ENCODE peak calls at places on chromosomes 12 and 14, in eight cellular contexts. One of them, this sample, is unnamed. For H3K4me1, the result is how much of the 10 kb centered on the place peaks cover.

GRCh38 chr14:50647753-50648152 is 20.4 kb downstream of the SAV1 start:
- DNase-seq in breast epithelium: no peak
- DNase-seq in left lung: no peak
- DNase-seq in stomach: no peak
- DNase-seq in CD4-positive, CD25-positive, alpha-beta regulatory T cell: no peak
- DNase-seq in neuronal stem cell: no peak
- DNase-seq in effector memory CD4-positive, alpha-beta T cell: no peak
- DNase-seq in heart left ventricle: no peak
- DNase-seq in this sample: no peak

GRCh38 chr12:120515496-120515895 is 13.5 kb downstream of the COQ5 start:
- DNase-seq in stomach: no peak
- DNase-seq in effector memory CD4-positive, alpha-beta T cell: no peak
- DNase-seq in CD4-positive, CD25-positive, alpha-beta regulatory T cell: no peak
- DNase-seq in left lung: no peak
- DNase-seq in heart left ventricle: no peak
- DNase-seq in neuronal stem cell: no peak
- DNase-seq in breast epithelium: no peak
- DNase-seq in this sample: no peak

GRCh38 chr14:26199096-26199495 is 398.7 kb downstream of the NOVA1 start:
- DNase-seq in effector memory CD4-positive, alpha-beta T cell: no peak
- DNase-seq in stomach: no peak
- DNase-seq in CD4-positive, CD25-positive, alpha-beta regulatory T cell: no peak
- DNase-seq in left lung: no peak
- DNase-seq in heart left ventricle: no peak
- DNase-seq in breast epithelium: no peak
- DNase-seq in neuronal stem cell: no peak
- DNase-seq in this sample: no peak

GRCh38 chr12:132510111-132510724 is 20.3 kb downstream of the FBRSL1 start:
- DNase-seq in CD4-positive, CD25-positive, alpha-beta regulatory T cell: no peak
- DNase-seq in breast epithelium: no peak
- DNase-seq in heart left ventricle: no peak
- DNase-seq in left lung: no peak
- DNase-seq in effector memory CD4-positive, alpha-beta T cell: no peak
- DNase-seq in neuronal stem cell: no peak
- DNase-seq in stomach: no peak
- DNase-seq in this sample: no peak

GRCh38 chr12:6084261-6084968 is 40.1 kb downstream of the VWF start:
- DNase-seq in heart left ventricle: no peak
- DNase-seq in effector memory CD4-positive, alpha-beta T cell: no peak
- DNase-seq in breast epithelium: peak
- DNase-seq in CD4-positive, CD25-positive, alpha-beta regulatory T cell: no peak
- DNase-seq in left lung: no peak
- DNase-seq in stomach: no peak
- DNase-seq in neuronal stem cell: peak
- DNase-seq in this sample: no peak

GRCh38 chr14:73833530-73834257 is 17.9 kb upstream of the PTGR2 start:
- DNase-seq in breast epithelium: no peak
- DNase-seq in left lung: no peak
- DNase-seq in CD4-positive, CD25-positive, alpha-beta regulatory T cell: no peak
- DNase-seq in effector memory CD4-positive, alpha-beta T cell: no peak
- DNase-seq in heart left ventricle: no peak
- DNase-seq in stomach: no peak
- DNase-seq in neuronal stem cell: no peak
- DNase-seq in this sample: peak

GRCh38 chr12:105713901-105714300 is 383.4 kb downstream of the C12orf75 start:
- DNase-seq in effector memory CD4-positive, alpha-beta T cell: no peak
- DNase-seq in stomach: no peak
- DNase-seq in breast epithelium: no peak
- DNase-seq in CD4-positive, CD25-positive, alpha-beta regulatory T cell: no peak
- DNase-seq in neuronal stem cell: no peak
- DNase-seq in left lung: no peak
- DNase-seq in heart left ventricle: no peak
- DNase-seq in this sample: no peak

GRCh38 chr14:30657606-30658163 is 35.6 kb downstream of the SCFD1 start:
- DNase-seq in neuronal stem cell: no peak
- DNase-seq in breast epithelium: no peak
- DNase-seq in stomach: no peak
- DNase-seq in effector memory CD4-positive, alpha-beta T cell: no peak
- DNase-seq in left lung: no peak
- DNase-seq in CD4-positive, CD25-positive, alpha-beta regulatory T cell: peak
- DNase-seq in heart left ventricle: no peak
- DNase-seq in this sample: no peak

GRCh38 chr14:24915958-24916595 is 133.9 kb downstream of the STXBP6 start:
- DNase-seq in effector memory CD4-positive, alpha-beta T cell: no peak
- DNase-seq in heart left ventricle: no peak
- DNase-seq in CD4-positive, CD25-positive, alpha-beta regulatory T cell: no peak
- DNase-seq in stomach: no peak
- DNase-seq in left lung: no peak
- DNase-seq in neuronal stem cell: no peak
- DNase-seq in breast epithelium: no peak
- DNase-seq in this sample: no peak

GRCh38 chr14:100093322-100093721 is 28.1 kb downstream of the EVL start:
- DNase-seq in heart left ventricle: no peak
- DNase-seq in CD4-positive, CD25-positive, alpha-beta regulatory T cell: no peak
- DNase-seq in neuronal stem cell: no peak
- DNase-seq in stomach: no peak
- DNase-seq in effector memory CD4-positive, alpha-beta T cell: no peak
- DNase-seq in left lung: no peak
- DNase-seq in breast epithelium: no peak
- DNase-seq in this sample: no peak

GRCh38 chr14:69909831-69910550 is 30.8 kb downstream of the SMOC1 start:
- DNase-seq in effector memory CD4-positive, alpha-beta T cell: no peak
- DNase-seq in heart left ventricle: no peak
- DNase-seq in stomach: no peak
- DNase-seq in left lung: no peak
- DNase-seq in breast epithelium: no peak
- DNase-seq in neuronal stem cell: no peak
- DNase-seq in CD4-positive, CD25-positive, alpha-beta regulatory T cell: no peak
- DNase-seq in this sample: no peak

GRCh38 chr14:101191882-101192660 is 288.5 kb upstream of the RTL1 start:
- DNase-seq in heart left ventricle: no peak
- DNase-seq in CD4-positive, CD25-positive, alpha-beta regulatory T cell: no peak
- DNase-seq in left lung: peak
- DNase-seq in effector memory CD4-positive, alpha-beta T cell: no peak
- DNase-seq in stomach: peak
- DNase-seq in neuronal stem cell: no peak
- DNase-seq in breast epithelium: peak
- DNase-seq in this sample: no peak

GRCh38 chr12:90978117-90978770 is 23.3 kb upstream of the CCER1 start:
- DNase-seq in left lung: no peak
- DNase-seq in stomach: no peak
- DNase-seq in CD4-positive, CD25-positive, alpha-beta regulatory T cell: peak
- DNase-seq in effector memory CD4-positive, alpha-beta T cell: no peak
- DNase-seq in breast epithelium: no peak
- DNase-seq in heart left ventricle: no peak
- DNase-seq in neuronal stem cell: peak
- DNase-seq in this sample: no peak

GRCh38 chr14:104932676-104933631 is 8.3 kb downstream of the PLD4 start:
- DNase-seq in CD4-positive, CD25-positive, alpha-beta regulatory T cell: peak
- DNase-seq in breast epithelium: peak
- DNase-seq in heart left ventricle: peak
- DNase-seq in effector memory CD4-positive, alpha-beta T cell: peak
- DNase-seq in left lung: peak
- DNase-seq in stomach: peak
- DNase-seq in neuronal stem cell: peak
- DNase-seq in this sample: peak

GRCh38 chr12:61902403-61902802 is 357.8 kb upstream of the USP15 start:
- DNase-seq in left lung: no peak
- DNase-seq in stomach: no peak
- DNase-seq in neuronal stem cell: no peak
- DNase-seq in effector memory CD4-positive, alpha-beta T cell: no peak
- DNase-seq in CD4-positive, CD25-positive, alpha-beta regulatory T cell: no peak
- DNase-seq in heart left ventricle: no peak
- DNase-seq in breast epithelium: no peak
- DNase-seq in this sample: no peak

GRCh38 chr14:77151245-77151644 is 9.7 kb upstream of the ZDHHC22 start:
- DNase-seq in heart left ventricle: no peak
- DNase-seq in left lung: no peak
- DNase-seq in effector memory CD4-positive, alpha-beta T cell: no peak
- DNase-seq in stomach: no peak
- DNase-seq in CD4-positive, CD25-positive, alpha-beta regulatory T cell: no peak
- DNase-seq in breast epithelium: no peak
- DNase-seq in neuronal stem cell: peak
- DNase-seq in this sample: no peak

GRCh38 chr12:857611-858010 is 91.9 kb downstream of the RAD52 start:
- DNase-seq in breast epithelium: no peak
- DNase-seq in stomach: no peak
- DNase-seq in neuronal stem cell: no peak
- DNase-seq in left lung: no peak
- DNase-seq in CD4-positive, CD25-positive, alpha-beta regulatory T cell: no peak
- DNase-seq in effector memory CD4-positive, alpha-beta T cell: no peak
- DNase-seq in heart left ventricle: no peak
- DNase-seq in this sample: no peak

GRCh38 chr14:92687681-92688433 is 60.6 kb downstream of the LGMN start:
- DNase-seq in CD4-positive, CD25-positive, alpha-beta regulatory T cell: no peak
- DNase-seq in stomach: peak
- DNase-seq in effector memory CD4-positive, alpha-beta T cell: no peak
- DNase-seq in heart left ventricle: peak
- DNase-seq in left lung: no peak
- DNase-seq in breast epithelium: no peak
- DNase-seq in neuronal stem cell: peak
- DNase-seq in this sample: no peak
- H3K4me1 ChIP-seq in CD4-positive, CD25-positive, alpha-beta regulatory T cell: under half
- H3K4me1 ChIP-seq in stomach: under half
- H3K4me1 ChIP-seq in effector memory CD4-positive, alpha-beta T cell: under half
- H3K4me1 ChIP-seq in heart left ventricle: under half
- H3K4me1 ChIP-seq in left lung: under half
- H3K4me1 ChIP-seq in breast epithelium: under half
- H3K4me1 ChIP-seq in neuronal stem cell: under half
- H3K4me1 ChIP-seq in this sample: under half

GRCh38 chr14:95156153-95156764 is 1.1 kb downstream of the DICER1 start:
- DNase-seq in CD4-positive, CD25-positive, alpha-beta regulatory T cell: peak
- DNase-seq in heart left ventricle: no peak
- DNase-seq in stomach: no peak
- DNase-seq in effector memory CD4-positive, alpha-beta T cell: no peak
- DNase-seq in breast epithelium: no peak
- DNase-seq in left lung: no peak
- DNase-seq in neuronal stem cell: no peak
- DNase-seq in this sample: no peak

GRCh38 chr14:95151561-95151960 is 5.8 kb downstream of the DICER1 start:
- DNase-seq in left lung: no peak
- DNase-seq in CD4-positive, CD25-positive, alpha-beta regulatory T cell: no peak
- DNase-seq in stomach: no peak
- DNase-seq in breast epithelium: no peak
- DNase-seq in heart left ventricle: no peak
- DNase-seq in neuronal stem cell: no peak
- DNase-seq in effector memory CD4-positive, alpha-beta T cell: no peak
- DNase-seq in this sample: no peak

GRCh38 chr14:95156765-95157194 is 549 bp downstream of the DICER1 start:
- DNase-seq in heart left ventricle: peak
- DNase-seq in left lung: peak
- DNase-seq in effector memory CD4-positive, alpha-beta T cell: peak
- DNase-seq in CD4-positive, CD25-positive, alpha-beta regulatory T cell: peak
- DNase-seq in neuronal stem cell: no peak
- DNase-seq in stomach: peak
- DNase-seq in breast epithelium: no peak
- DNase-seq in this sample: peak

GRCh38 chr14:95155044-95155443 is 2.3 kb downstream of the DICER1 start:
- DNase-seq in heart left ventricle: no peak
- DNase-seq in CD4-positive, CD25-positive, alpha-beta regulatory T cell: no peak
- DNase-seq in stomach: no peak
- DNase-seq in breast epithelium: no peak
- DNase-seq in effector memory CD4-positive, alpha-beta T cell: no peak
- DNase-seq in neuronal stem cell: no peak
- DNase-seq in left lung: no peak
- DNase-seq in this sample: no peak

GRCh38 chr14:95153866-95154265 is 3.5 kb downstream of the DICER1 start:
- DNase-seq in stomach: no peak
- DNase-seq in effector memory CD4-positive, alpha-beta T cell: no peak
- DNase-seq in neuronal stem cell: no peak
- DNase-seq in breast epithelium: no peak
- DNase-seq in heart left ventricle: no peak
- DNase-seq in left lung: no peak
- DNase-seq in CD4-positive, CD25-positive, alpha-beta regulatory T cell: no peak
- DNase-seq in this sample: no peak
- H3K4me1 ChIP-seq in stomach: half or more
- H3K4me1 ChIP-seq in effector memory CD4-positive, alpha-beta T cell: under half
- H3K4me1 ChIP-seq in neuronal stem cell: under half
- H3K4me1 ChIP-seq in breast epithelium: under half
- H3K4me1 ChIP-seq in heart left ventricle: under half
- H3K4me1 ChIP-seq in left lung: under half
- H3K4me1 ChIP-seq in CD4-positive, CD25-positive, alpha-beta regulatory T cell: under half
- H3K4me1 ChIP-seq in this sample: under half

DNA sequence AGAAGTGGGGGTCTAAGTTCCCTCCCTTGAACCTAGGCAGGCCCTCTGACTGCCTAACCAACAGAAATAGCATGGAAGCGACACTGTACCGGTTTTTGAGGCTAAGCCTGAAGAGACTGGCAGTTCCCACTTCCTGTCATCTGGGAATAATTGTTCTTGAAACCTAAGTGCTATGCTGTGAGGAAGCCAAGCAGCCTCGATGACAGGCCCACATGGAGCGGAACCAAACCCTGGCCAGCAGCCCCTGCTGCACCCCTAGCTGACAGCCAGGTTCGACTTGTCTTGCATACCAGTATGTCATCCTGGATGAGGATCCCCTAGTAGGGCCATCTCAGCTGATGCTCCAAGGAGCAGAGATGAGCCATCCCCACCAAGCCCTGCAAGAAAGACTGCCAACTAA is 6.4 kb upstream of the GPR68 start:
- DNase-seq in effector memory CD4-positive, alpha-beta T cell: no peak
- DNase-seq in breast epithelium: no peak
- DNase-seq in left lung: no peak
- DNase-seq in CD4-positive, CD25-positive, alpha-beta regulatory T cell: no peak
- DNase-seq in stomach: no peak
- DNase-seq in neuronal stem cell: no peak
- DNase-seq in heart left ventricle: no peak
- DNase-seq in this sample: no peak
- H3K4me1 ChIP-seq in effector memory CD4-positive, alpha-beta T cell: half or more
- H3K4me1 ChIP-seq in breast epithelium: under half
- H3K4me1 ChIP-seq in left lung: under half
- H3K4me1 ChIP-seq in CD4-positive, CD25-positive, alpha-beta regulatory T cell: half or more
- H3K4me1 ChIP-seq in stomach: under half
- H3K4me1 ChIP-seq in neuronal stem cell: under half
- H3K4me1 ChIP-seq in heart left ventricle: under half
- H3K4me1 ChIP-seq in this sample: under half

GRCh38 chr12:88566430-88566829 is 13.8 kb downstream of the KITLG start:
- DNase-seq in heart left ventricle: no peak
- DNase-seq in CD4-positive, CD25-positive, alpha-beta regulatory T cell: no peak
- DNase-seq in effector memory CD4-positive, alpha-beta T cell: no peak
- DNase-seq in left lung: no peak
- DNase-seq in stomach: peak
- DNase-seq in breast epithelium: no peak
- DNase-seq in neuronal stem cell: no peak
- DNase-seq in this sample: no peak

GRCh38 chr12:88559199-88559598 is 21.1 kb downstream of the KITLG start:
- DNase-seq in left lung: peak
- DNase-seq in stomach: no peak
- DNase-seq in breast epithelium: no peak
- DNase-seq in heart left ventricle: no peak
- DNase-seq in neuronal stem cell: no peak
- DNase-seq in effector memory CD4-positive, alpha-beta T cell: no peak
- DNase-seq in CD4-positive, CD25-positive, alpha-beta regulatory T cell: no peak
- DNase-seq in this sample: no peak

GRCh38 chr12:88562151-88562550 is 18.1 kb downstream of the KITLG start:
- DNase-seq in breast epithelium: no peak
- DNase-seq in CD4-positive, CD25-positive, alpha-beta regulatory T cell: no peak
- DNase-seq in neuronal stem cell: no peak
- DNase-seq in stomach: no peak
- DNase-seq in left lung: no peak
- DNase-seq in heart left ventricle: no peak
- DNase-seq in effector memory CD4-positive, alpha-beta T cell: no peak
- DNase-seq in this sample: no peak

GRCh38 chr12:88559772-88560171 is 20.5 kb downstream of the KITLG start:
- DNase-seq in neuronal stem cell: no peak
- DNase-seq in stomach: no peak
- DNase-seq in effector memory CD4-positive, alpha-beta T cell: no peak
- DNase-seq in heart left ventricle: no peak
- DNase-seq in CD4-positive, CD25-positive, alpha-beta regulatory T cell: peak
- DNase-seq in breast epithelium: no peak
- DNase-seq in left lung: no peak
- DNase-seq in this sample: no peak

GRCh38 chr12:88562846-88563582 is 17.3 kb downstream of the KITLG start:
- DNase-seq in heart left ventricle: no peak
- DNase-seq in neuronal stem cell: no peak
- DNase-seq in CD4-positive, CD25-positive, alpha-beta regulatory T cell: no peak
- DNase-seq in effector memory CD4-positive, alpha-beta T cell: no peak
- DNase-seq in breast epithelium: no peak
- DNase-seq in stomach: no peak
- DNase-seq in left lung: no peak
- DNase-seq in this sample: no peak
- H3K4me1 ChIP-seq in heart left ventricle: under half
- H3K4me1 ChIP-seq in neuronal stem cell: under half
- H3K4me1 ChIP-seq in CD4-positive, CD25-positive, alpha-beta regulatory T cell: under half
- H3K4me1 ChIP-seq in effector memory CD4-positive, alpha-beta T cell: under half
- H3K4me1 ChIP-seq in breast epithelium: under half
- H3K4me1 ChIP-seq in stomach: half or more
- H3K4me1 ChIP-seq in left lung: under half
- H3K4me1 ChIP-seq in this sample: under half

This sample was measured in ascending aorta.